ENCODE peak calls at places on chromosomes 11 and 22, in five cellular contexts. One of them, this sample, is unnamed.

GRCh38 chr22:48047722-48048500 is 1285.5 kb downstream of the TBC1D22A start:
- DNase-seq in NB4: no peak
- DNase-seq in cardiac septum: no peak
- DNase-seq in fibroblast of mammary gland: no peak
- DNase-seq in nucleus accumbens: no peak
- DNase-seq in this sample: no peak

GRCh38 chr11:130437848-130438247 is 9.4 kb upstream of the ADAMTS8 start:
- DNase-seq in NB4: peak
- DNase-seq in cardiac septum: no peak
- DNase-seq in fibroblast of mammary gland: no peak
- DNase-seq in nucleus accumbens: no peak
- DNase-seq in this sample: no peak

GRCh38 chr11:103499710-103500340 is 390.6 kb downstream of the DYNC2H1 start:
- DNase-seq in NB4: no peak
- DNase-seq in cardiac septum: no peak
- DNase-seq in fibroblast of mammary gland: peak
- DNase-seq in nucleus accumbens: no peak
- DNase-seq in this sample: no peak

GRCh38 chr22:43616645-43617044 is 195.5 kb downstream of the EFCAB6 start:
- DNase-seq in NB4: no peak
- DNase-seq in cardiac septum: no peak
- DNase-seq in fibroblast of mammary gland: no peak
- DNase-seq in nucleus accumbens: no peak
- DNase-seq in this sample: no peak

GRCh38 chr11:118290923-118291322 is 13.6 kb upstream of the CD3E start:
- DNase-seq in NB4: peak
- DNase-seq in cardiac septum: no peak
- DNase-seq in fibroblast of mammary gland: peak
- DNase-seq in nucleus accumbens: no peak
- DNase-seq in this sample: peak

GRCh38 chr11:41053894-41054293 is 405.6 kb downstream of the LRRC4C start:
- DNase-seq in NB4: no peak
- DNase-seq in cardiac septum: no peak
- DNase-seq in fibroblast of mammary gland: no peak
- DNase-seq in nucleus accumbens: no peak
- DNase-seq in this sample: no peak

GRCh38 chr22:45948081-45948648 is 28.8 kb downstream of the WNT7B start:
- DNase-seq in NB4: peak
- DNase-seq in cardiac septum: no peak
- DNase-seq in fibroblast of mammary gland: no peak
- DNase-seq in nucleus accumbens: peak
- DNase-seq in this sample: no peak

GRCh38 chr11:57597461-57597892 is at the start of gene SERPING1:
- DNase-seq in NB4: no peak
- DNase-seq in cardiac septum: no peak
- DNase-seq in fibroblast of mammary gland: peak
- DNase-seq in nucleus accumbens: peak
- DNase-seq in this sample: no peak

GRCh38 chr11:127392575-127392974 is 392.0 kb upstream of the KIRREL3 start:
- DNase-seq in NB4: no peak
- DNase-seq in cardiac septum: no peak
- DNase-seq in fibroblast of mammary gland: no peak
- DNase-seq in nucleus accumbens: no peak
- DNase-seq in this sample: no peak

GRCh38 chr22:21640810-21641209 is 1.3 kb upstream of the SDF2L1 start:
- DNase-seq in NB4: no peak
- DNase-seq in cardiac septum: no peak
- DNase-seq in fibroblast of mammary gland: no peak
- DNase-seq in nucleus accumbens: no peak
- DNase-seq in this sample: no peak

GRCh38 chr22:46049726-46050450 is 72.9 kb upstream of the WNT7B start:
- DNase-seq in NB4: peak
- DNase-seq in cardiac septum: peak
- DNase-seq in fibroblast of mammary gland: no peak
- DNase-seq in nucleus accumbens: no peak
- DNase-seq in this sample: no peak

GRCh38 chr11:36840378-36840777 is 242.3 kb upstream of the RAG2 start:
- DNase-seq in NB4: no peak
- DNase-seq in cardiac septum: no peak
- DNase-seq in fibroblast of mammary gland: no peak
- DNase-seq in nucleus accumbens: no peak
- DNase-seq in this sample: no peak

GRCh38 chr11:10604340-10604748 is 35.9 kb upstream of the LYVE1 start:
- DNase-seq in NB4: peak
- DNase-seq in cardiac septum: no peak
- DNase-seq in fibroblast of mammary gland: peak
- DNase-seq in nucleus accumbens: no peak
- DNase-seq in this sample: peak

GRCh38 chr22:50481440-50482106 is at the start of gene ADM2:
- DNase-seq in NB4: peak
- DNase-seq in cardiac septum: no peak
- DNase-seq in fibroblast of mammary gland: no peak
- DNase-seq in nucleus accumbens: no peak
- DNase-seq in this sample: no peak

GRCh38 chr11:28049338-28050216 is 58.4 kb downstream of the KIF18A start:
- DNase-seq in NB4: no peak
- DNase-seq in cardiac septum: no peak
- DNase-seq in fibroblast of mammary gland: peak
- DNase-seq in nucleus accumbens: no peak
- DNase-seq in this sample: peak

GRCh38 chr11:121643530-121644512 is 191.1 kb upstream of the SORL1-AS1 start:
- DNase-seq in NB4: peak
- DNase-seq in cardiac septum: no peak
- DNase-seq in fibroblast of mammary gland: no peak
- DNase-seq in nucleus accumbens: no peak
- DNase-seq in this sample: peak

GRCh38 chr22:42433754-42434153 is 1.6 kb upstream of the NFAM1 start:
- DNase-seq in NB4: no peak
- DNase-seq in cardiac septum: no peak
- DNase-seq in fibroblast of mammary gland: no peak
- DNase-seq in nucleus accumbens: no peak
- DNase-seq in this sample: no peak

GRCh38 chr11:44989831-44990566 is 39.3 kb upstream of the TP53I11 start:
- DNase-seq in NB4: no peak
- DNase-seq in cardiac septum: peak
- DNase-seq in fibroblast of mammary gland: no peak
- DNase-seq in nucleus accumbens: no peak
- DNase-seq in this sample: no peak

GRCh38 chr22:36373258-36373579 is 14.5 kb downstream of the MYH9 start:
- DNase-seq in NB4: peak
- DNase-seq in cardiac septum: peak
- DNase-seq in fibroblast of mammary gland: no peak
- DNase-seq in nucleus accumbens: no peak
- DNase-seq in this sample: peak

GRCh38 chr11:93942176-93942575 is 79.0 kb upstream of the HEPHL1 start:
- DNase-seq in NB4: no peak
- DNase-seq in cardiac septum: no peak
- DNase-seq in fibroblast of mammary gland: peak
- DNase-seq in nucleus accumbens: no peak
- DNase-seq in this sample: no peak

GRCh38 chr11:43736502-43737193 is 56.1 kb downstream of the HSD17B12 start:
- DNase-seq in NB4: peak
- DNase-seq in cardiac septum: no peak
- DNase-seq in fibroblast of mammary gland: peak
- DNase-seq in nucleus accumbens: no peak
- DNase-seq in this sample: peak

GRCh38 chr22:31248138-31248745 is 36.1 kb downstream of the LIMK2 start:
- DNase-seq in NB4: peak
- DNase-seq in cardiac septum: peak
- DNase-seq in fibroblast of mammary gland: peak
- DNase-seq in nucleus accumbens: peak
- DNase-seq in this sample: peak

GRCh38 chr11:19864141-19865120 is 151.8 kb downstream of the NAV2 start:
- DNase-seq in NB4: no peak
- DNase-seq in cardiac septum: no peak
- DNase-seq in fibroblast of mammary gland: no peak
- DNase-seq in nucleus accumbens: no peak
- DNase-seq in this sample: no peak

GRCh38 chr11:20964985-20965384 is 295.6 kb downstream of the NELL1 start:
- DNase-seq in NB4: no peak
- DNase-seq in cardiac septum: no peak
- DNase-seq in fibroblast of mammary gland: no peak
- DNase-seq in nucleus accumbens: no peak
- DNase-seq in this sample: no peak

GRCh38 chr22:38414009-38414395 is 41.0 kb downstream of the KCNJ4 start:
- DNase-seq in NB4: no peak
- DNase-seq in cardiac septum: peak
- DNase-seq in fibroblast of mammary gland: no peak
- DNase-seq in nucleus accumbens: no peak
- DNase-seq in this sample: no peak

GRCh38 chr22:37179126-37179470 is 8.9 kb downstream of the C1QTNF6 start:
- DNase-seq in NB4: no peak
- DNase-seq in cardiac septum: no peak
- DNase-seq in fibroblast of mammary gland: no peak
- DNase-seq in nucleus accumbens: no peak
- DNase-seq in this sample: no peak

GRCh38 chr22:30324008-30324730 is 2.6 kb downstream of the TBC1D10A start:
- DNase-seq in NB4: peak
- DNase-seq in cardiac septum: no peak
- DNase-seq in fibroblast of mammary gland: peak
- DNase-seq in nucleus accumbens: no peak
- DNase-seq in this sample: peak

GRCh38 chr11:13249992-13250391 is 27.6 kb upstream of the BMAL1 start:
- DNase-seq in NB4: no peak
- DNase-seq in cardiac septum: no peak
- DNase-seq in fibroblast of mammary gland: peak
- DNase-seq in nucleus accumbens: no peak
- DNase-seq in this sample: no peak

GRCh38 chr11:61830318-61831105 is 2.4 kb downstream of the FADS2 start:
- DNase-seq in NB4: no peak
- DNase-seq in cardiac septum: no peak
- DNase-seq in fibroblast of mammary gland: no peak
- DNase-seq in nucleus accumbens: no peak
- DNase-seq in this sample: peak

GRCh38 chr11:92423133-92423532 is 198.5 kb downstream of the FAT3 start:
- DNase-seq in NB4: no peak
- DNase-seq in cardiac septum: no peak
- DNase-seq in fibroblast of mammary gland: no peak
- DNase-seq in nucleus accumbens: no peak
- DNase-seq in this sample: no peak

GRCh38 chr11:72771507-72771906 is 19.3 kb upstream of the ARAP1 start:
- DNase-seq in NB4: no peak
- DNase-seq in cardiac septum: no peak
- DNase-seq in fibroblast of mammary gland: peak
- DNase-seq in nucleus accumbens: no peak
- DNase-seq in this sample: no peak

GRCh38 chr22:23269441-23270211 is 89.3 kb downstream of the BCR start:
- DNase-seq in NB4: no peak
- DNase-seq in cardiac septum: no peak
- DNase-seq in fibroblast of mammary gland: no peak
- DNase-seq in nucleus accumbens: no peak
- DNase-seq in this sample: no peak

GRCh38 chr11:5004429-5005274 is 10.0 kb downstream of the OR51L1 start:
- DNase-seq in NB4: peak
- DNase-seq in cardiac septum: no peak
- DNase-seq in fibroblast of mammary gland: peak
- DNase-seq in nucleus accumbens: no peak
- DNase-seq in this sample: peak

GRCh38 chr11:128503231-128503991 is 83.9 kb downstream of the ETS1 start:
- DNase-seq in NB4: no peak
- DNase-seq in cardiac septum: no peak
- DNase-seq in fibroblast of mammary gland: peak
- DNase-seq in nucleus accumbens: no peak
- DNase-seq in this sample: no peak

GRCh38 chr11:15852179-15852578 is 504.2 kb downstream of the SOX6 start:
- DNase-seq in NB4: peak
- DNase-seq in cardiac septum: no peak
- DNase-seq in fibroblast of mammary gland: peak
- DNase-seq in nucleus accumbens: no peak
- DNase-seq in this sample: no peak

GRCh38 chr11:126383301-126384052 is 28.0 kb downstream of the ST3GAL4 start:
- DNase-seq in NB4: no peak
- DNase-seq in cardiac septum: no peak
- DNase-seq in fibroblast of mammary gland: no peak
- DNase-seq in nucleus accumbens: no peak
- DNase-seq in this sample: no peak

GRCh38 chr11:9263840-9264380 is 1.2 kb downstream of the DENND5A start:
- DNase-seq in NB4: peak
- DNase-seq in cardiac septum: no peak
- DNase-seq in fibroblast of mammary gland: peak
- DNase-seq in nucleus accumbens: no peak
- DNase-seq in this sample: peak

GRCh38 chr11:86693501-86693900 is 21.1 kb upstream of the ME3 start:
- DNase-seq in NB4: no peak
- DNase-seq in cardiac septum: no peak
- DNase-seq in fibroblast of mammary gland: no peak
- DNase-seq in nucleus accumbens: no peak
- DNase-seq in this sample: no peak

GRCh38 chr22:38240734-38241252 is 32.0 kb downstream of the TMEM184B start:
- DNase-seq in NB4: no peak
- DNase-seq in cardiac septum: no peak
- DNase-seq in fibroblast of mammary gland: peak
- DNase-seq in nucleus accumbens: peak
- DNase-seq in this sample: no peak

This sample was measured in MV-4-11.